ENCODE peak calls at places on chromosomes 2 and 18, in ten cellular contexts. L is AG20443; I is activated CD8-positive, alpha-beta memory T cell treated with anti-CD3 and anti-CD28 coated beads for 24 hours; U is stimulated activated CD4-positive, alpha-beta T cell treated with anti-CD3 and anti-CD28 coated beads, Interleukin-2, amount 100 ng/mL, for 24 hours; V is HFF-Myc; A is SIG-M5; F is MV-4-11; R is activated CD8-positive, alpha-beta T cell treated with anti-CD3 and anti-CD28 coated beads for 36 hours; T is AG09319; G is LoVo. K is an unnamed sample.
A peak's percentile ranks its signal among the peaks of the same experiment; 100 is the strongest.

GRCh38 chr18:8116346-8117007 is 492.8 kb upstream of the RAB12 start:
- DNase-seq in I (no peak), V (no peak), G (no peak), U (no peak), A (no peak), L (peak; percentile 75), T (no peak), R (no peak), F (no peak), K (peak; percentile 79)

GRCh38 chr2:172216348-172216933 is 113.7 kb upstream of the DLX2 start:
- DNase-seq in G (no peak), R (no peak), U (no peak), T (no peak), F (no peak), I (no peak), A (no peak), L (no peak), V (no peak), K (no peak)

GRCh38 chr2:217289909-217290283 is 430.0 kb upstream of the TNP1 start:
- DNase-seq in V (no peak), G (no peak), U (no peak), R (no peak), F (no peak), T (no peak), L (peak; percentile 43), I (no peak), A (no peak), K (peak; percentile 37)

GRCh38 chr2:191415101-191415500 is 169.9 kb downstream of the MYO1B start:
- DNase-seq in G (no peak), F (no peak), U (no peak), L (no peak), A (no peak), R (no peak), I (no peak), V (no peak), T (no peak), K (no peak)

GRCh38 chr2:172038604-172039003 is 38.9 kb downstream of the METAP1D start:
- DNase-seq in R (no peak), V (peak; percentile 61), I (no peak), A (no peak), T (peak; percentile 85), U (no peak), G (no peak), L (peak; percentile 89), F (peak; percentile 80), K (peak; percentile 92)

GRCh38 chr2:102485151-102485769 is 12.2 kb downstream of the SLC9A4 start:
- DNase-seq in V (no peak), T (no peak), G (no peak), A (no peak), F (no peak), L (no peak), R (no peak), U (no peak), I (no peak), K (no peak)

GRCh38 chr2:58798787-58799186 is 557.7 kb upstream of the FANCL start:
- DNase-seq in F (peak; percentile 28), T (no peak), U (no peak), G (no peak), L (no peak), I (no peak), A (no peak), V (no peak), R (no peak), K (no peak)

GRCh38 chr2:64992990-64993389 is 3.8 kb downstream of the SLC1A4 start:
- DNase-seq in I (no peak), L (no peak), R (no peak), A (no peak), V (no peak), G (no peak), U (no peak), T (no peak), F (no peak), K (no peak)

GRCh38 chr18:28960146-28960545 is 783.2 kb upstream of the CDH2 start:
- DNase-seq in G (no peak), V (no peak), A (no peak), I (no peak), R (no peak), F (no peak), L (no peak), U (no peak), T (no peak), K (peak; percentile 19)

GRCh38 chr2:152486737-152487063 is 151.7 kb downstream of the FMNL2 start:
- DNase-seq in V (no peak), U (no peak), G (no peak), R (no peak), T (no peak), I (no peak), A (no peak), L (no peak), F (no peak), K (no peak)

GRCh38 chr2:199862779-199863178 is 11.8 kb upstream of the FTCDNL1 start:
- DNase-seq in I (no peak), A (no peak), F (peak; percentile 69), V (no peak), G (no peak), L (no peak), R (no peak), U (no peak), T (no peak), K (no peak)

GRCh38 chr18:67513285-67513684 is 3.2 kb downstream of the DSEL start:
- DNase-seq in F (no peak), T (no peak), R (no peak), I (no peak), L (no peak), G (no peak), V (no peak), A (no peak), U (no peak), K (no peak)

GRCh38 chr2:86455181-86455580 is 14.0 kb downstream of the KDM3A start:
- DNase-seq in T (no peak), R (no peak), I (no peak), L (no peak), U (no peak), A (no peak), G (no peak), V (no peak), F (no peak), K (no peak)

GRCh38 chr2:121286506-121286905 is 1.5 kb upstream of the TFCP2L1 start:
- DNase-seq in U (no peak), F (no peak), L (no peak), T (no peak), A (no peak), G (no peak), I (no peak), V (no peak), R (no peak), K (no peak)

GRCh38 chr2:235129856-235130255 is 178.0 kb downstream of the SH3BP4 start:
- DNase-seq in F (no peak), V (no peak), A (no peak), T (no peak), U (no peak), I (no peak), L (no peak), G (no peak), R (no peak), K (peak; percentile 14)

GRCh38 chr2:165871025-165871424 is 77.0 kb upstream of the GALNT3 start:
- DNase-seq in U (no peak), I (no peak), R (no peak), V (no peak), F (no peak), G (no peak), A (no peak), L (no peak), T (no peak), K (no peak)

GRCh38 chr2:144515694-144516416 is 4.1 kb downstream of the ZEB2 start:
- DNase-seq in F (peak; percentile 52), G (no peak), R (peak; percentile 57), V (no peak), L (peak; percentile 34), T (no peak), I (peak; percentile 79), A (no peak), U (peak; percentile 40), K (no peak)

GRCh38 chr2:192035731-192036442 is 158.8 kb downstream of the TMEFF2 start:
- DNase-seq in A (no peak), T (peak; percentile 54), I (no peak), V (no peak), F (no peak), L (peak; percentile 43), U (no peak), R (no peak), G (no peak), K (no peak)

GRCh38 chr2:19979932-19980331 is 10.0 kb downstream of the WDR35 start:
- DNase-seq in U (no peak), F (no peak), A (no peak), V (no peak), G (no peak), I (no peak), R (no peak), T (no peak), L (no peak), K (no peak)

GRCh38 chr2:237073552-237073951 is 12.1 kb upstream of the COPS8 start:
- DNase-seq in R (no peak), G (no peak), A (no peak), F (no peak), V (no peak), T (no peak), L (peak; percentile 85), U (no peak), I (no peak), K (peak; percentile 18)

GRCh38 chr2:45199973-45200372 is 190.7 kb upstream of the SIX2 start:
- DNase-seq in R (no peak), L (peak; percentile 62), U (no peak), I (no peak), G (no peak), T (no peak), A (no peak), V (no peak), F (no peak), K (no peak)

GRCh38 chr2:167652401-167652800 is 595.0 kb downstream of the STK39 start:
- DNase-seq in F (no peak), A (no peak), T (no peak), V (no peak), G (no peak), U (no peak), I (no peak), L (no peak), R (no peak), K (no peak)

GRCh38 chr2:209422191-209422754 is 1.6 kb upstream of the MAP2 start:
- DNase-seq in L (no peak), T (no peak), V (no peak), A (no peak), I (no peak), F (peak; percentile 19), G (no peak), R (no peak), U (no peak), K (no peak)

GRCh38 chr2:122528061-122528460 is 772.6 kb downstream of the TSN start:
- DNase-seq in I (no peak), V (no peak), U (no peak), R (no peak), G (no peak), F (no peak), A (no peak), T (no peak), L (no peak), K (no peak)

GRCh38 chr2:234978466-234979203 is 26.8 kb downstream of the SH3BP4 start:
- DNase-seq in F (no peak), T (no peak), U (no peak), A (no peak), L (no peak), V (no peak), I (no peak), G (peak; percentile 19), R (no peak), K (peak; percentile 50)

GRCh38 chr2:241031436-241032165 is 33.2 kb downstream of the SNED1 start:
- DNase-seq in L (no peak), V (no peak), R (no peak), A (no peak), F (no peak), I (no peak), U (no peak), G (no peak), T (no peak), K (no peak)